ENCODE peak calls at places on chromosome 4, in five cellular contexts. H is iPS-NIHi11; F is lower leg skin; C is IMR-90; M is activated T-helper 9 cell treated with anti-CD3 and anti-CD28 coated beads, Interleukin-2, amount 50 U/mL, for 16 hours. Q is an unnamed sample.
A peak's percentile ranks its signal among the peaks of the same experiment; 100 is the strongest.

GRCh38 chr4:74297556-74297955 is 10.7 kb upstream of the EPGN start:
- DNase-seq in H (no peak), M (no peak), F (no peak), C (no peak), Q (no peak)

GRCh38 chr4:174086829-174087799 is 196.4 kb downstream of the FBXO8 start:
- DNase-seq in C (no peak), F (no peak), H (no peak), M (no peak), Q (no peak)

GRCh38 chr4:22688236-22688635 is 4.5 kb upstream of the GBA3 start:
- DNase-seq in C (no peak), M (no peak), H (no peak), F (no peak), Q (no peak)

GRCh38 chr4:180134116-180134866 is 2108.9 kb upstream of the TENM3 start:
- DNase-seq in F (no peak), M (no peak), H (peak; percentile 14), C (no peak), Q (no peak)

GRCh38 chr4:25973346-25973745 is 59.3 kb downstream of the SMIM20 start:
- DNase-seq in M (no peak), H (no peak), F (no peak), C (no peak), Q (no peak)

GRCh38 chr4:99404595-99405287 is 30.4 kb downstream of the ADH7 start:
- DNase-seq in C (peak; percentile 95), H (no peak), M (no peak), F (no peak), Q (no peak)

GRCh38 chr4:71231073-71231752 is 107.6 kb upstream of the SLC4A4 start:
- DNase-seq in H (no peak), F (peak; percentile 89), M (no peak), C (peak; percentile 59), Q (peak; percentile 17)

GRCh38 chr4:175422331-175422730 is 389.7 kb downstream of the GPM6A start:
- DNase-seq in C (peak; percentile 69), F (no peak), H (no peak), M (no peak), Q (no peak)

GRCh38 chr4:7516773-7517144 is 82.0 kb upstream of the PSAPL1 start:
- DNase-seq in F (no peak), C (no peak), H (no peak), M (no peak), Q (no peak)

GRCh38 chr4:184755278-184755677 is 21.4 kb upstream of the CENPU start:
- DNase-seq in M (no peak), H (no peak), C (peak; percentile 63), F (no peak), Q (no peak)

GRCh38 chr4:39312821-39313220 is 53.3 kb downstream of the RFC1 start:
- DNase-seq in F (no peak), C (no peak), M (no peak), H (no peak), Q (no peak)

GRCh38 chr4:146273204-146273901 is 59.0 kb downstream of the REELD1 start:
- DNase-seq in C (no peak), H (no peak), M (no peak), F (no peak), Q (no peak)

GRCh38 chr4:36753048-36753447 is 471.6 kb downstream of the DTHD1 start:
- DNase-seq in M (no peak), C (no peak), F (no peak), H (no peak), Q (no peak)

GRCh38 chr4:96004341-96004740 is 164.4 kb downstream of the PDHA2 start:
- DNase-seq in C (no peak), H (no peak), M (no peak), F (no peak), Q (no peak)

GRCh38 chr4:20592666-20593065 is 107.6 kb upstream of the PACRGL start:
- DNase-seq in F (no peak), C (peak; percentile 65), M (no peak), H (no peak), Q (no peak)

GRCh38 chr4:84531689-84532088 is 32.6 kb upstream of the NKX6-1 start:
- DNase-seq in M (no peak), F (no peak), H (no peak), C (no peak), Q (no peak)

GRCh38 chr4:23654791-23655190 is 235.1 kb downstream of the PPARGC1A start:
- DNase-seq in M (no peak), F (no peak), H (no peak), C (no peak), Q (no peak)

GRCh38 chr4:23332266-23332665 is 557.6 kb downstream of the PPARGC1A start:
- DNase-seq in M (no peak), C (no peak), F (no peak), H (no peak), Q (no peak)

GRCh38 chr4:176920694-176921093 is 128.0 kb upstream of the VEGFC start:
- DNase-seq in F (no peak), H (no peak), M (no peak), C (peak; percentile 88), Q (no peak)

GRCh38 chr4:6230827-6231662 is 30.7 kb upstream of the JAKMIP1 start:
- DNase-seq in F (peak; percentile 77), M (no peak), C (no peak), H (no peak), Q (no peak)

GRCh38 chr4:90840828-90841227 is 713.6 kb downstream of the CCSER1 start:
- DNase-seq in C (no peak), M (no peak), F (no peak), H (no peak), Q (no peak)

GRCh38 chr4:1939664-1940509 is 68.7 kb downstream of the NSD2 start:
- DNase-seq in C (peak; percentile 95), H (peak; percentile 48), F (no peak), M (no peak), Q (no peak)

GRCh38 chr4:7878323-7878722 is 61.3 kb downstream of the AFAP1 start:
- DNase-seq in F (no peak), C (no peak), H (no peak), M (no peak), Q (no peak)

GRCh38 chr4:76377922-76378321 is 43.0 kb downstream of the CCDC158 start:
- DNase-seq in M (peak; percentile 4), F (no peak), C (peak; percentile 61), H (peak; percentile 56), Q (no peak)

GRCh38 chr4:158934996-158935669 is 166.3 kb downstream of the FNIP2 start:
- DNase-seq in F (no peak), C (peak; percentile 17), M (no peak), H (no peak), Q (no peak)